ENCODE peak calls at places on chromosomes 11 and 22, in ten cellular contexts. One of them, this sample, is unnamed.

GRCh38 chr11:12087075-12087775 is 23.2 kb upstream of the MICAL2 start:
- DNase-seq in fibroblast of lung: peak
- DNase-seq in left ventricle myocardium inferior: no peak
- DNase-seq in HepG2: no peak
- DNase-seq in CD4-positive, alpha-beta T cell: no peak
- DNase-seq in PC-3: peak
- DNase-seq in CD8-positive, alpha-beta T cell: peak
- DNase-seq in mesendoderm: peak
- DNase-seq in GM23338: peak
- DNase-seq in brain microvascular endothelial cell: peak
- DNase-seq in this sample: peak

GRCh38 chr22:46935506-46936377 is 173.3 kb downstream of the TBC1D22A start:
- DNase-seq in fibroblast of lung: no peak
- DNase-seq in left ventricle myocardium inferior: no peak
- DNase-seq in HepG2: peak
- DNase-seq in CD4-positive, alpha-beta T cell: no peak
- DNase-seq in PC-3: peak
- DNase-seq in CD8-positive, alpha-beta T cell: no peak
- DNase-seq in mesendoderm: no peak
- DNase-seq in GM23338: no peak
- DNase-seq in brain microvascular endothelial cell: no peak
- DNase-seq in this sample: no peak

GRCh38 chr11:44032304-44033085 is 15.3 kb upstream of the ACCSL start:
- DNase-seq in fibroblast of lung: peak
- DNase-seq in left ventricle myocardium inferior: peak
- DNase-seq in HepG2: no peak
- DNase-seq in CD4-positive, alpha-beta T cell: no peak
- DNase-seq in PC-3: no peak
- DNase-seq in CD8-positive, alpha-beta T cell: no peak
- DNase-seq in mesendoderm: no peak
- DNase-seq in GM23338: no peak
- DNase-seq in brain microvascular endothelial cell: peak
- DNase-seq in this sample: no peak

GRCh38 chr22:46368422-46368821 is 32.9 kb downstream of the TRMU start:
- DNase-seq in fibroblast of lung: no peak
- DNase-seq in left ventricle myocardium inferior: no peak
- DNase-seq in HepG2: no peak
- DNase-seq in CD4-positive, alpha-beta T cell: no peak
- DNase-seq in PC-3: no peak
- DNase-seq in CD8-positive, alpha-beta T cell: no peak
- DNase-seq in mesendoderm: no peak
- DNase-seq in GM23338: no peak
- DNase-seq in brain microvascular endothelial cell: no peak
- DNase-seq in this sample: no peak

GRCh38 chr11:120467627-120468026 is 43.9 kb upstream of the GRIK4 start:
- DNase-seq in fibroblast of lung: peak
- DNase-seq in left ventricle myocardium inferior: no peak
- DNase-seq in HepG2: no peak
- DNase-seq in CD4-positive, alpha-beta T cell: no peak
- DNase-seq in PC-3: peak
- DNase-seq in CD8-positive, alpha-beta T cell: no peak
- DNase-seq in mesendoderm: no peak
- DNase-seq in GM23338: no peak
- DNase-seq in brain microvascular endothelial cell: peak
- DNase-seq in this sample: no peak

GRCh38 chr11:78248191-78248590 is 59.5 kb downstream of the USP35 start:
- DNase-seq in fibroblast of lung: no peak
- DNase-seq in left ventricle myocardium inferior: no peak
- DNase-seq in HepG2: no peak
- DNase-seq in CD4-positive, alpha-beta T cell: no peak
- DNase-seq in PC-3: no peak
- DNase-seq in CD8-positive, alpha-beta T cell: no peak
- DNase-seq in mesendoderm: no peak
- DNase-seq in GM23338: no peak
- DNase-seq in brain microvascular endothelial cell: no peak
- DNase-seq in this sample: no peak

GRCh38 chr11:30100514-30100913 is 83.7 kb upstream of the KCNA4 start:
- DNase-seq in fibroblast of lung: no peak
- DNase-seq in left ventricle myocardium inferior: no peak
- DNase-seq in HepG2: no peak
- DNase-seq in CD4-positive, alpha-beta T cell: no peak
- DNase-seq in PC-3: no peak
- DNase-seq in CD8-positive, alpha-beta T cell: no peak
- DNase-seq in mesendoderm: no peak
- DNase-seq in GM23338: no peak
- DNase-seq in brain microvascular endothelial cell: no peak
- DNase-seq in this sample: no peak

GRCh38 chr22:23225724-23226496 is 45.6 kb downstream of the BCR start:
- DNase-seq in fibroblast of lung: peak
- DNase-seq in left ventricle myocardium inferior: peak
- DNase-seq in HepG2: no peak
- DNase-seq in CD4-positive, alpha-beta T cell: peak
- DNase-seq in PC-3: peak
- DNase-seq in CD8-positive, alpha-beta T cell: peak
- DNase-seq in mesendoderm: no peak
- DNase-seq in GM23338: no peak
- DNase-seq in brain microvascular endothelial cell: peak
- DNase-seq in this sample: peak

GRCh38 chr11:78742430-78742829 is 167.8 kb upstream of the NARS2 start:
- DNase-seq in fibroblast of lung: peak
- DNase-seq in left ventricle myocardium inferior: peak
- DNase-seq in HepG2: no peak
- DNase-seq in CD4-positive, alpha-beta T cell: no peak
- DNase-seq in PC-3: peak
- DNase-seq in CD8-positive, alpha-beta T cell: no peak
- DNase-seq in mesendoderm: no peak
- DNase-seq in GM23338: no peak
- DNase-seq in brain microvascular endothelial cell: no peak
- DNase-seq in this sample: peak

GRCh38 chr11:122653911-122654310 is 1.6 kb upstream of the UBASH3B start:
- DNase-seq in fibroblast of lung: no peak
- DNase-seq in left ventricle myocardium inferior: no peak
- DNase-seq in HepG2: no peak
- DNase-seq in CD4-positive, alpha-beta T cell: no peak
- DNase-seq in PC-3: no peak
- DNase-seq in CD8-positive, alpha-beta T cell: no peak
- DNase-seq in mesendoderm: no peak
- DNase-seq in GM23338: no peak
- DNase-seq in brain microvascular endothelial cell: no peak
- DNase-seq in this sample: no peak

GRCh38 chr22:26479792-26480610 is 3.6 kb downstream of the HPS4 start:
- DNase-seq in fibroblast of lung: no peak
- DNase-seq in left ventricle myocardium inferior: no peak
- DNase-seq in HepG2: peak
- DNase-seq in CD4-positive, alpha-beta T cell: no peak
- DNase-seq in PC-3: peak
- DNase-seq in CD8-positive, alpha-beta T cell: no peak
- DNase-seq in mesendoderm: no peak
- DNase-seq in GM23338: no peak
- DNase-seq in brain microvascular endothelial cell: no peak
- DNase-seq in this sample: no peak

GRCh38 chr11:1442807-1443366 is 43.7 kb downstream of the MOB2 start:
- DNase-seq in fibroblast of lung: no peak
- DNase-seq in left ventricle myocardium inferior: no peak
- DNase-seq in HepG2: no peak
- DNase-seq in CD4-positive, alpha-beta T cell: no peak
- DNase-seq in PC-3: no peak
- DNase-seq in CD8-positive, alpha-beta T cell: no peak
- DNase-seq in mesendoderm: no peak
- DNase-seq in GM23338: no peak
- DNase-seq in brain microvascular endothelial cell: no peak
- DNase-seq in this sample: no peak

GRCh38 chr11:101430236-101430635 is 153.6 kb downstream of the TRPC6 start:
- DNase-seq in fibroblast of lung: no peak
- DNase-seq in left ventricle myocardium inferior: no peak
- DNase-seq in HepG2: no peak
- DNase-seq in CD4-positive, alpha-beta T cell: no peak
- DNase-seq in PC-3: no peak
- DNase-seq in CD8-positive, alpha-beta T cell: no peak
- DNase-seq in mesendoderm: peak
- DNase-seq in GM23338: no peak
- DNase-seq in brain microvascular endothelial cell: no peak
- DNase-seq in this sample: no peak

GRCh38 chr11:22516136-22516535 is 109.5 kb downstream of the FANCF start:
- DNase-seq in fibroblast of lung: no peak
- DNase-seq in left ventricle myocardium inferior: no peak
- DNase-seq in HepG2: no peak
- DNase-seq in CD4-positive, alpha-beta T cell: no peak
- DNase-seq in PC-3: no peak
- DNase-seq in CD8-positive, alpha-beta T cell: no peak
- DNase-seq in mesendoderm: no peak
- DNase-seq in GM23338: no peak
- DNase-seq in brain microvascular endothelial cell: no peak
- DNase-seq in this sample: no peak

GRCh38 chr11:116837231-116838091 is at the start of gene APOA1:
- DNase-seq in fibroblast of lung: no peak
- DNase-seq in left ventricle myocardium inferior: no peak
- DNase-seq in HepG2: peak
- DNase-seq in CD4-positive, alpha-beta T cell: no peak
- DNase-seq in PC-3: no peak
- DNase-seq in CD8-positive, alpha-beta T cell: no peak
- DNase-seq in mesendoderm: peak
- DNase-seq in GM23338: peak
- DNase-seq in brain microvascular endothelial cell: no peak
- DNase-seq in this sample: no peak

GRCh38 chr11:126485021-126485781 is 129.7 kb downstream of the ST3GAL4 start:
- DNase-seq in fibroblast of lung: peak
- DNase-seq in left ventricle myocardium inferior: no peak
- DNase-seq in HepG2: no peak
- DNase-seq in CD4-positive, alpha-beta T cell: no peak
- DNase-seq in PC-3: peak
- DNase-seq in CD8-positive, alpha-beta T cell: no peak
- DNase-seq in mesendoderm: no peak
- DNase-seq in GM23338: no peak
- DNase-seq in brain microvascular endothelial cell: peak
- DNase-seq in this sample: no peak
- H3K27ac ChIP-seq in fibroblast of lung: no peak
- H3K27ac ChIP-seq in left ventricle myocardium inferior: no peak
- H3K27ac ChIP-seq in HepG2: no peak
- H3K27ac ChIP-seq in CD4-positive, alpha-beta T cell: no peak
- H3K27ac ChIP-seq in PC-3: no peak
- H3K27ac ChIP-seq in CD8-positive, alpha-beta T cell: no peak
- H3K27ac ChIP-seq in mesendoderm: no peak
- H3K27ac ChIP-seq in GM23338: no peak
- H3K27ac ChIP-seq in brain microvascular endothelial cell: no peak
- H3K27ac ChIP-seq in this sample: no peak

GRCh38 chr11:131888230-131888826 is 517.9 kb downstream of the NTM start:
- DNase-seq in fibroblast of lung: peak
- DNase-seq in left ventricle myocardium inferior: no peak
- DNase-seq in HepG2: no peak
- DNase-seq in CD4-positive, alpha-beta T cell: no peak
- DNase-seq in PC-3: peak
- DNase-seq in CD8-positive, alpha-beta T cell: no peak
- DNase-seq in mesendoderm: no peak
- DNase-seq in GM23338: no peak
- DNase-seq in brain microvascular endothelial cell: peak
- DNase-seq in this sample: peak
- H3K27ac ChIP-seq in fibroblast of lung: peak
- H3K27ac ChIP-seq in left ventricle myocardium inferior: no peak
- H3K27ac ChIP-seq in HepG2: no peak
- H3K27ac ChIP-seq in CD4-positive, alpha-beta T cell: no peak
- H3K27ac ChIP-seq in PC-3: peak
- H3K27ac ChIP-seq in CD8-positive, alpha-beta T cell: no peak
- H3K27ac ChIP-seq in mesendoderm: no peak
- H3K27ac ChIP-seq in GM23338: peak
- H3K27ac ChIP-seq in brain microvascular endothelial cell: peak
- H3K27ac ChIP-seq in this sample: peak

GRCh38 chr11:68782711-68783110 is 31.4 kb upstream of the TESMIN start:
- DNase-seq in fibroblast of lung: no peak
- DNase-seq in left ventricle myocardium inferior: no peak
- DNase-seq in HepG2: no peak
- DNase-seq in CD4-positive, alpha-beta T cell: no peak
- DNase-seq in PC-3: no peak
- DNase-seq in CD8-positive, alpha-beta T cell: no peak
- DNase-seq in mesendoderm: no peak
- DNase-seq in GM23338: no peak
- DNase-seq in brain microvascular endothelial cell: no peak
- DNase-seq in this sample: no peak

GRCh38 chr11:68783216-68783821 is 32.0 kb upstream of the TESMIN start:
- DNase-seq in fibroblast of lung: no peak
- DNase-seq in left ventricle myocardium inferior: peak
- DNase-seq in HepG2: no peak
- DNase-seq in CD4-positive, alpha-beta T cell: no peak
- DNase-seq in PC-3: no peak
- DNase-seq in CD8-positive, alpha-beta T cell: no peak
- DNase-seq in mesendoderm: no peak
- DNase-seq in GM23338: no peak
- DNase-seq in brain microvascular endothelial cell: no peak
- DNase-seq in this sample: no peak

GRCh38 chr11:68780829-68781228 is 29.5 kb upstream of the TESMIN start:
- DNase-seq in fibroblast of lung: no peak
- DNase-seq in left ventricle myocardium inferior: peak
- DNase-seq in HepG2: no peak
- DNase-seq in CD4-positive, alpha-beta T cell: no peak
- DNase-seq in PC-3: no peak
- DNase-seq in CD8-positive, alpha-beta T cell: no peak
- DNase-seq in mesendoderm: peak
- DNase-seq in GM23338: peak
- DNase-seq in brain microvascular endothelial cell: no peak
- DNase-seq in this sample: no peak

DNA sequence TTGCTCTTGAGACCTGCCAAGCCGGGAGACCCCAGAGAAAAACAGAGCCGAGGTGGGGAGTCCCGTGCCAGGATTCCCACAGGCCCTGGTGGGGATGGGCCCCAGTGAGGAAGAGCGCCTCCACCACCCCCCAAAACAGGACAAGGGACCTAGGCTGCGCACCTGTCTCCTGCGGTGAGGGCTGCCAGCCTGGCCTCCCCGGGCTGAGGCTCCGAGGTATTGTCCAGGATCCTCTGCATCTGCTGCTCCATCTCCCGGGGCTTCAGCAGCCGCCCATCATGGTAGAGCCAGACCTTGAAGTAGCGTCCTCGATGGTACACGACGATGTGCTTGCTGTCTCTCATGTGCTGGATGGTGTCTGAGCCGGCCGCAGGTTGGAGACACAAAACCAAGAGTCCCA is 33.3 kb upstream of the TESMIN start:
- DNase-seq in fibroblast of lung: no peak
- DNase-seq in left ventricle myocardium inferior: no peak
- DNase-seq in HepG2: no peak
- DNase-seq in CD4-positive, alpha-beta T cell: no peak
- DNase-seq in PC-3: no peak
- DNase-seq in CD8-positive, alpha-beta T cell: no peak
- DNase-seq in mesendoderm: no peak
- DNase-seq in GM23338: no peak
- DNase-seq in brain microvascular endothelial cell: no peak
- DNase-seq in this sample: no peak
- H3K27ac ChIP-seq in fibroblast of lung: no peak
- H3K27ac ChIP-seq in left ventricle myocardium inferior: no peak
- H3K27ac ChIP-seq in HepG2: no peak
- H3K27ac ChIP-seq in CD4-positive, alpha-beta T cell: no peak
- H3K27ac ChIP-seq in PC-3: no peak
- H3K27ac ChIP-seq in CD8-positive, alpha-beta T cell: no peak
- H3K27ac ChIP-seq in mesendoderm: no peak
- H3K27ac ChIP-seq in GM23338: no peak
- H3K27ac ChIP-seq in brain microvascular endothelial cell: no peak
- H3K27ac ChIP-seq in this sample: no peak

DNA sequence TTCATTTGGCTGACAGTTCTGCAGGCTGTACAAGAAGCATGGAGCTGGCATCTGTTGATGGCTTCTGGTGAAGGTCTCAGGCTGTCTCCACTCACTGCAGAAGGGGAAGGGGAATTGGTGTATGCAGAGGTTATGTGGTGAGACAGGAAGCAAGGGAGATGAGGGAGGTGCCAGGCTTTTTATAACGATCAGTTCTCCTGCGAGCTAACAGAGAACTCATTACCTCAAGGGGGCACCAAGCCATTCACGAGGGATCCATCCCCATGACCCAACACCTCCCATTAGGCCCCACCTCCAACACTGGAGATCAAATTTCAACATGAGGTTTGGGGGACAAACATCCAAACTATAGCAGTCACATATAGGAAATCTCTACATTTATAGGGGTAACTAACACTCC is 38.7 kb upstream of the E2F8 start:
- DNase-seq in fibroblast of lung: no peak
- DNase-seq in left ventricle myocardium inferior: no peak
- DNase-seq in HepG2: no peak
- DNase-seq in CD4-positive, alpha-beta T cell: no peak
- DNase-seq in PC-3: no peak
- DNase-seq in CD8-positive, alpha-beta T cell: no peak
- DNase-seq in mesendoderm: peak
- DNase-seq in GM23338: peak
- DNase-seq in brain microvascular endothelial cell: no peak
- DNase-seq in this sample: no peak
- H3K27ac ChIP-seq in fibroblast of lung: no peak
- H3K27ac ChIP-seq in left ventricle myocardium inferior: no peak
- H3K27ac ChIP-seq in HepG2: no peak
- H3K27ac ChIP-seq in CD4-positive, alpha-beta T cell: no peak
- H3K27ac ChIP-seq in PC-3: no peak
- H3K27ac ChIP-seq in CD8-positive, alpha-beta T cell: no peak
- H3K27ac ChIP-seq in mesendoderm: no peak
- H3K27ac ChIP-seq in GM23338: no peak
- H3K27ac ChIP-seq in brain microvascular endothelial cell: no peak
- H3K27ac ChIP-seq in this sample: no peak